ENCODE peak calls at places on chromosomes 12 and 14, in ten cellular contexts. L is kidney epithelial cell; E is nephron progenitor cell; T is NAMALWA; M is GM20000; D is NCI-H2107; Y is activated naive CD4-positive, alpha-beta T cell treated with anti-CD3 and anti-CD28 coated beads, Interleukin-2, amount 50 U/mL, for 72 hours; I is mammary epithelial cell; Q is substantia nigra; Z is sciatic nerve. H is an unnamed sample.
A peak's percentile ranks its signal among the peaks of the same experiment; 100 is the strongest.

GRCh38 chr12:93679308-93679933 is 2.2 kb downstream of the CRADD start:
- DNase-seq in L (no peak), E (no peak), T (no peak), M (no peak), D (no peak), Y (no peak), I (no peak), Q (no peak), Z (no peak), H (no peak)

GRCh38 chr14:61233436-61233956 is 47.6 kb downstream of the TMEM30B start:
- DNase-seq in L (no peak), E (no peak), T (no peak), M (no peak), D (no peak), Y (no peak), I (no peak), Q (no peak), Z (no peak), H (no peak)

GRCh38 chr14:75476274-75476995 is 45.8 kb upstream of the BATF start:
- DNase-seq in L (no peak), E (no peak), T (peak; percentile 34), M (no peak), D (peak; percentile 86), Y (no peak), I (no peak), Q (no peak), Z (no peak), H (no peak)

GRCh38 chr12:65825573-65826512 is 1.6 kb downstream of the HMGA2 start:
- DNase-seq in L (no peak), E (peak; percentile 57), T (no peak), M (peak; percentile 60), D (no peak), Y (peak; percentile 5), I (no peak), Q (no peak), Z (peak; percentile 61), H (no peak)

GRCh38 chr12:105705765-105706164 is 375.3 kb downstream of the C12orf75 start:
- DNase-seq in L (peak; percentile 28), E (peak; percentile 63), T (peak; percentile 45), M (peak; percentile 23), D (peak; percentile 25), Y (peak; percentile 4), I (peak; percentile 30), Q (peak; percentile 31), Z (peak; percentile 73), H (peak; percentile 69)

GRCh38 chr14:31881531-31882310 is 195.4 kb upstream of the ARHGAP5 start:
- DNase-seq in L (no peak), E (no peak), T (no peak), M (no peak), D (no peak), Y (no peak), I (peak; percentile 43), Q (no peak), Z (no peak), H (no peak)

GRCh38 chr12:84408936-84409335 is 503.7 kb downstream of the SLC6A15 start:
- DNase-seq in L (no peak), E (no peak), T (no peak), M (no peak), D (no peak), Y (no peak), I (peak; percentile 1), Q (no peak), Z (no peak), H (no peak)

GRCh38 chr14:58463147-58463546 is 35.6 kb downstream of the KIAA0586 start:
- DNase-seq in L (no peak), E (no peak), T (no peak), M (no peak), D (no peak), Y (no peak), I (no peak), Q (no peak), Z (no peak), H (no peak)

GRCh38 chr14:54829486-54830224 is 73.0 kb downstream of the GCH1 start:
- DNase-seq in L (no peak), E (no peak), T (no peak), M (no peak), D (no peak), Y (no peak), I (no peak), Q (no peak), Z (no peak), H (no peak)

GRCh38 chr14:93898731-93899130 is 28.4 kb upstream of the FAM181A start:
- DNase-seq in L (no peak), E (no peak), T (no peak), M (no peak), D (no peak), Y (no peak), I (no peak), Q (no peak), Z (no peak), H (no peak)

GRCh38 chr14:84273181-84273580 is 1256.8 kb upstream of the FLRT2 start:
- DNase-seq in L (no peak), E (no peak), T (no peak), M (no peak), D (no peak), Y (no peak), I (no peak), Q (no peak), Z (no peak), H (no peak)

GRCh38 chr14:23727566-23728335 is 91.6 kb downstream of the DHRS2 start:
- DNase-seq in L (peak; percentile 18), E (no peak), T (peak; percentile 52), M (peak; percentile 59), D (no peak), Y (no peak), I (peak; percentile 43), Q (no peak), Z (no peak), H (peak; percentile 75)

GRCh38 chr12:53279283-53279869 is 11.3 kb downstream of the ESPL1 start:
- DNase-seq in L (no peak), E (no peak), T (no peak), M (no peak), D (no peak), Y (no peak), I (no peak), Q (no peak), Z (no peak), H (no peak)

GRCh38 chr12:1220127-1221092 is 229.4 kb downstream of the ERC1 start:
- DNase-seq in L (no peak), E (no peak), T (no peak), M (no peak), D (no peak), Y (no peak), I (no peak), Q (no peak), Z (no peak), H (peak; percentile 13)

H was measured in epithelial cell of esophagus.